ENCODE peak calls at places on chromosomes 13 and 19, in four cellular contexts. T, U, E and G are unnamed samples.

GRCh38 chr13:104773775-104774174 is 1707.6 kb upstream of the SLC10A2 start:
- DNase-seq in T (no peak), U (peak; percentile 19), E (peak; percentile 7), G (peak; percentile 10)

GRCh38 chr13:105878119-105878518 is 657.3 kb downstream of the EFNB2 start:
- DNase-seq in T (no peak), U (no peak), E (no peak), G (no peak)

GRCh38 chr19:21593934-21594844 is 88.8 kb downstream of the ZNF429 start:
- DNase-seq in T (peak; percentile 54), U (no peak), E (no peak), G (no peak)

GRCh38 chr13:100300708-100301107 is 211.8 kb downstream of the PCCA start:
- DNase-seq in T (no peak), U (no peak), E (no peak), G (no peak)

GRCh38 chr19:34357431-34357830 is 7.6 kb upstream of the GPI start:
- DNase-seq in T (no peak), U (no peak), E (no peak), G (no peak)

GRCh38 chr13:21674271-21675009 is 3.6 kb downstream of the FGF9 start:
- DNase-seq in T (no peak), U (no peak), E (no peak), G (no peak)

GRCh38 chr13:77093735-77094134 is 66.8 kb upstream of the FBXL3 start:
- DNase-seq in T (no peak), U (no peak), E (no peak), G (no peak)

GRCh38 chr19:44776402-44777096 is 1.1 kb upstream of the CBLC start:
- DNase-seq in T (no peak), U (no peak), E (no peak), G (no peak)

GRCh38 chr13:27997904-27998522 is 9.5 kb upstream of the URAD start:
- DNase-seq in T (no peak), U (peak; percentile 43), E (no peak), G (peak; percentile 51)

GRCh38 chr13:23810842-23811241 is 78.4 kb downstream of the MIPEP start:
- DNase-seq in T (no peak), U (no peak), E (no peak), G (no peak)

GRCh38 chr13:29846475-29847256 is 3.8 kb downstream of the UBL3 start:
- DNase-seq in T (no peak), U (no peak), E (no peak), G (peak; percentile 25)

GRCh38 chr19:48123907-48124675 is 13.5 kb upstream of the PLA2G4C start:
- DNase-seq in T (no peak), U (peak; percentile 44), E (peak; percentile 38), G (peak; percentile 90)

GRCh38 chr19:51293571-51294210 is 17.8 kb upstream of the IGLON5 start:
- DNase-seq in T (no peak), U (no peak), E (no peak), G (no peak)

GRCh38 chr13:67367385-67367784 is 137.2 kb upstream of the PCDH9 start:
- DNase-seq in T (no peak), U (no peak), E (no peak), G (peak; percentile 6)

GRCh38 chr13:67369895-67370660 is 139.9 kb upstream of the PCDH9 start:
- DNase-seq in T (no peak), U (peak; percentile 48), E (peak; percentile 41), G (peak; percentile 75)

DNA sequence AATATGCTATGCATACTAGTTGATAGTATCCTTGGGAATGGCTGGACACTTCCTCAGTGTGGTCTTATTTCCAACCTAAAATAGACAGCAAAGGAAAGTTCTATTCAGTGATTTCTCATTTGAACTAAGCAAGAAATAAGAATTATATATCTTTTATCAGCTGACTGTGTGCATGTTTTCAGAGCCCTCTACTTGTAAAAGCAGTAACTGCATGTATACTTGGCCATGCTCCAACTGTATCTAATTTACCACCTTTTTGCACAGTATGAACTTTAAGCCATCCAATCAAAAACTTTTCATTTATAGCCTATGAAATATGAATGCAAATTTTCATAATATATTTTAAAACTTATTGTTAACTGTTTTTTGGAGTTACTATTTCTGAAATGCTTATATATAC is 136.4 kb upstream of the PCDH9 start:
- DNase-seq in T (no peak), U (peak; percentile 5), E (no peak), G (peak; percentile 53)
- TF ChIP-seq CTCF in T (no peak), U (peak; percentile 21), E (no peak), G (peak; percentile 43)

GRCh38 chr19:49832556-49832955 is 14.5 kb downstream of the MED25 start:
- DNase-seq in T (no peak), U (no peak), E (no peak), G (no peak)
- H3K4me3 ChIP-seq in T (no peak overlapping the region), U (no peak overlapping the region), E (no peak overlapping the region), G (no peak overlapping the region)

GRCh38 chr19:33245948-33246728 is 20.5 kb upstream of the SLC7A10 start:
- DNase-seq in T (no peak), U (no peak), E (no peak), G (peak; percentile 43)
- TF ChIP-seq CTCF in T (no peak), U (peak; percentile 50), E (peak; percentile 62), G (peak; percentile 66)

GRCh38 chr19:20357921-20358320 is 190.9 kb downstream of the ZNF486 start:
- DNase-seq in T (no peak), U (no peak), E (no peak), G (no peak)
- H3K4me3 ChIP-seq in T (no peak overlapping the region), U (no peak overlapping the region), E (no peak overlapping the region), G (no peak overlapping the region)

GRCh38 chr19:7215176-7215575 is 79.0 kb downstream of the INSR start:
- DNase-seq in T (no peak), U (no peak), E (no peak), G (no peak)
- TF ChIP-seq CTCF in T (no peak), U (no peak), E (no peak), G (no peak)

DNA sequence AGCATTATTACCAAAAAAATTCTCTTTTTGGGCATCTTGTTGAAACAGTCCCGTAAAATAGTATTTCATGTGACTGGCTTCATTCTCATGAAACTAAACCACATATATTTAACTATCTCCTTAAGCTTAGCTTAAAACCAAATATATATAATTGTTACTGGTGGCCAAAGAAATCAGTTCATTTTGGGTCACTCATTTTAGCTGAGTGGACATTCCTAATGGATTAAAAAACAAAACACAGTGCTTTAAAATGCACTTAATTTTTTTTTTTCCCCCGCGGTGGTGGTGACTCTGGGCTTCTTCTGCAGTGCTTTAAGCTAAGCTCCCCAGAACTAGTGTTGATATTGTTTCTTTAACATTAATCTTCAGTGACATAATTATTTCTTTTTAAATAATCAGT is 540.1 kb downstream of the GPC6 start:
- DNase-seq in T (no peak), U (no peak), E (no peak), G (no peak)
- H3K4me3 ChIP-seq in T (no peak overlapping the region), U (no peak overlapping the region), E (no peak overlapping the region), G (no peak overlapping the region)

GRCh38 chr13:46184277-46184699 is 2.3 kb upstream of the LCP1 start:
- DNase-seq in T (no peak), U (no peak), E (no peak), G (no peak)
- TF ChIP-seq CTCF in T (no peak), U (peak; percentile 41), E (peak; percentile 41), G (peak; percentile 26)

GRCh38 chr19:42249149-42249750 is 5.7 kb downstream of the ERF start:
- DNase-seq in T (no peak), U (no peak), E (no peak), G (no peak)

GRCh38 chr19:42251572-42251990 is 3.3 kb downstream of the ERF start:
- DNase-seq in T (no peak), U (no peak), E (no peak), G (no peak)

GRCh38 chr19:42250249-42250665 is 4.7 kb downstream of the ERF start:
- DNase-seq in T (no peak), U (no peak), E (no peak), G (no peak)

GRCh38 chr19:42249769-42250168 is 5.2 kb downstream of the ERF start:
- DNase-seq in T (no peak), U (no peak), E (no peak), G (no peak)

GRCh38 chr19:42250666-42251531 is 4.0 kb downstream of the ERF start:
- DNase-seq in T (no peak), U (peak; percentile 56), E (no peak), G (peak; percentile 55)
- H3K4me3 ChIP-seq in T (no peak overlapping the region), U (peak overlapping the region; percentile 84), E (peak overlapping the region; percentile 4), G (peak overlapping the region; percentile 83)